ENCODE peak calls at places on chromosomes 6 and 20, in nine cellular contexts. Z is HCT116, D is fibroblast of villous mesenchyme, M is left lung, X is DND-41, P is fibroblast of lung, Q is heart left ventricle, L is cardiac muscle cell, U is PC-9. R is an unnamed sample.

GRCh38 chr20:56552911-56553629 is 20.0 kb downstream of the FAM209B start:
- DNase-seq in D (no peak), P (no peak), X (no peak), M (no peak), U (no peak), L (no peak), Z (no peak), Q (no peak), R (no peak)

GRCh38 chr6:4134841-4135664 is at the start of gene ECI2:
- DNase-seq in U (peak; percentile 37), P (no peak), L (no peak), D (peak; percentile 61), X (no peak), Q (peak; percentile 72), Z (no peak), M (peak; percentile 94), R (no peak)

GRCh38 chr6:167706313-167707109 is 120.2 kb upstream of the AFDN start:
- DNase-seq in X (peak; percentile 75), Z (no peak), P (no peak), Q (no peak), L (no peak), M (no peak), U (no peak), D (no peak), R (peak; percentile 24)

GRCh38 chr6:112482373-112482772 is 135.2 kb downstream of the RFPL4B start:
- DNase-seq in L (no peak), M (no peak), U (no peak), X (no peak), Z (no peak), Q (no peak), D (no peak), P (no peak), R (no peak)

GRCh38 chr6:20437639-20438038 is 36.0 kb downstream of the E2F3 start:
- DNase-seq in P (no peak), L (no peak), D (no peak), M (no peak), Z (no peak), U (no peak), X (no peak), Q (no peak), R (no peak)

GRCh38 chr6:6998194-6998569 is 109.6 kb upstream of the RREB1 start:
- DNase-seq in D (no peak), M (no peak), Z (no peak), L (no peak), Q (no peak), P (peak; percentile 33), X (no peak), U (no peak), R (no peak)

GRCh38 chr6:12173670-12174069 is 116.5 kb upstream of the EDN1 start:
- DNase-seq in U (no peak), P (no peak), Z (no peak), D (no peak), X (no peak), M (no peak), L (no peak), Q (no peak), R (no peak)

GRCh38 chr6:116190550-116190949 is 63.3 kb downstream of the TSPYL4 start:
- DNase-seq in Z (no peak), L (peak; percentile 11), U (peak; percentile 17), P (peak; percentile 84), M (no peak), X (no peak), D (peak; percentile 65), Q (no peak), R (peak; percentile 85)

GRCh38 chr6:1872649-1873131 is 263.0 kb downstream of the FOXC1 start:
- DNase-seq in M (no peak), L (peak; percentile 91), P (peak; percentile 88), X (no peak), Q (no peak), D (peak; percentile 75), Z (no peak), U (no peak), R (peak; percentile 82)

GRCh38 chr6:134173936-134174789 is 121.7 kb upstream of the SLC2A12 start:
- DNase-seq in L (peak; percentile 87), M (no peak), D (peak; percentile 87), X (peak; percentile 82), Q (peak; percentile 83), P (peak; percentile 92), U (peak; percentile 74), Z (peak; percentile 76), R (peak; percentile 92)

GRCh38 chr20:34949120-34949519 is 6.5 kb downstream of the GSS start:
- DNase-seq in Z (no peak), U (no peak), D (no peak), P (no peak), L (no peak), Q (no peak), M (no peak), X (no peak), R (no peak)

GRCh38 chr6:148577687-148578488 is 168.9 kb upstream of the UST start:
- DNase-seq in D (peak; percentile 81), P (peak; percentile 86), Q (peak; percentile 73), X (peak; percentile 58), L (peak; percentile 86), M (peak; percentile 88), Z (peak; percentile 74), U (peak; percentile 37), R (peak; percentile 86)

GRCh38 chr6:138115877-138116660 is 8.8 kb upstream of the PERP start:
- DNase-seq in Z (peak; percentile 58), M (no peak), X (peak; percentile 47), Q (peak; percentile 38), D (peak; percentile 72), P (peak; percentile 81), U (peak; percentile 93), L (peak; percentile 83), R (peak; percentile 85)

GRCh38 chr20:34528921-34529297 is 12.7 kb downstream of the DYNLRB1 start:
- DNase-seq in M (no peak), U (no peak), Q (peak; percentile 47), D (no peak), X (no peak), L (no peak), P (peak; percentile 39), Z (no peak), R (peak; percentile 16)

GRCh38 chr6:78808356-78808891 is 58.9 kb upstream of the IRAK1BP1 start:
- DNase-seq in P (no peak), X (no peak), L (no peak), D (no peak), Z (no peak), U (no peak), M (no peak), Q (no peak), R (no peak)

GRCh38 chr20:44814937-44815336 is 4.6 kb upstream of the RIMS4 start:
- DNase-seq in L (no peak), X (no peak), P (no peak), D (no peak), M (no peak), Z (no peak), Q (no peak), U (no peak), R (no peak)

GRCh38 chr6:12271997-12272396 is 18.2 kb upstream of the EDN1 start:
- DNase-seq in M (no peak), Z (no peak), X (no peak), P (no peak), L (no peak), Q (no peak), U (no peak), D (no peak), R (no peak)

GRCh38 chr6:99253271-99253670 is 96.2 kb downstream of the FAXC start:
- DNase-seq in D (no peak), Z (no peak), U (no peak), X (no peak), Q (no peak), P (no peak), L (no peak), M (no peak), R (no peak)

GRCh38 chr6:117414770-117415169 is 11.0 kb downstream of the ROS1 start:
- DNase-seq in M (no peak), X (no peak), P (no peak), D (no peak), U (no peak), Q (no peak), Z (no peak), L (no peak), R (peak; percentile 4)

GRCh38 chr6:148616811-148617210 is 130.0 kb upstream of the UST start:
- DNase-seq in U (no peak), Q (no peak), P (peak; percentile 63), X (no peak), M (no peak), Z (no peak), L (no peak), D (peak; percentile 15), R (peak; percentile 23)

GRCh38 chr6:16511723-16512584 is 249.3 kb downstream of the ATXN1 start:
- DNase-seq in L (no peak), D (peak; percentile 27), X (peak; percentile 10), Q (no peak), Z (peak; percentile 71), U (no peak), M (no peak), P (no peak), R (no peak)

GRCh38 chr6:90471297-90471696 is 115.6 kb downstream of the MAP3K7 start:
- DNase-seq in X (peak; percentile 74), M (no peak), P (no peak), Q (no peak), L (no peak), U (no peak), Z (no peak), D (no peak), R (no peak)

GRCh38 chr6:121886223-121886830 is 450.9 kb downstream of the GJA1 start:
- DNase-seq in X (no peak), D (peak; percentile 93), U (no peak), P (peak; percentile 68), Q (no peak), M (no peak), Z (no peak), L (no peak), R (peak; percentile 50)

GRCh38 chr20:62025832-62026563 is 39.7 kb downstream of the TAF4 start:
- DNase-seq in X (no peak), Z (no peak), L (peak; percentile 49), D (peak; percentile 87), M (peak; percentile 8), P (peak; percentile 82), U (no peak), Q (peak; percentile 54), R (peak; percentile 82)
- TF ChIP-seq CTCF in X (no peak), Z (no peak), L (peak; percentile 88), D (peak; percentile 93), M (peak; percentile 26), P (peak; percentile 69), U (no peak), Q (peak; percentile 75), R (peak; percentile 93)

GRCh38 chr6:118826096-118826495 is 67.9 kb upstream of the ASF1A start:
- DNase-seq in L (no peak), M (no peak), Q (no peak), D (no peak), U (no peak), Z (no peak), P (no peak), X (no peak), R (no peak)
- H3K4me3 ChIP-seq in L (no peak overlapping the region), M (no peak overlapping the region), Q (no peak overlapping the region), D (no peak overlapping the region), U (no peak overlapping the region), Z (no peak overlapping the region), P (no peak overlapping the region), X (no peak overlapping the region), R (no peak overlapping the region)

GRCh38 chr6:41371461-41371991 is 36.1 kb downstream of the NCR2 start:
- DNase-seq in D (peak; percentile 55), Z (no peak), M (peak; percentile 80), P (peak; percentile 40), U (no peak), Q (peak; percentile 40), L (peak; percentile 78), X (no peak), R (peak; percentile 51)
- TF ChIP-seq CTCF in D (peak; percentile 22), Z (no peak), M (no peak), P (no peak), U (no peak), Q (no peak), L (peak; percentile 47), X (no peak), R (peak; percentile 31)

GRCh38 chr6:29757282-29757681 is 34.0 kb downstream of the HLA-F start:
- DNase-seq in Z (no peak), L (no peak), P (no peak), Q (no peak), D (no peak), U (no peak), X (no peak), M (no peak), R (no peak)
- H3K4me3 ChIP-seq in Z (no peak overlapping the region), L (no peak overlapping the region), P (no peak overlapping the region), Q (no peak overlapping the region), D (no peak overlapping the region), U (no peak overlapping the region), X (no peak overlapping the region), M (no peak overlapping the region), R (no peak overlapping the region)